ENCODE peak calls at places on chromosomes 4 and X, in seven cellular contexts. D, M, R, T, A, B and F are unnamed samples.

GRCh38 chr4:88144866-88145300 is 13.6 kb downstream of the ABCG2 start:
- DNase-seq in D (no peak), M (no peak), R (peak), T (no peak), A (peak), B (no peak), F (no peak)

GRCh38 chrX:65821721-65822496 is 154.5 kb downstream of the MSN start:
- DNase-seq in D (no peak), M (peak), R (no peak), T (no peak), A (no peak), B (no peak), F (no peak)

GRCh38 chrX:8083276-8083675 is 87.8 kb downstream of the VCX2 start:
- DNase-seq in D (no peak), M (no peak), R (no peak), T (no peak), A (no peak), B (no peak), F (no peak)

GRCh38 chr4:6730603-6731300 is 14.8 kb downstream of the BLOC1S4 start:
- DNase-seq in D (no peak), M (no peak), R (no peak), T (no peak), A (no peak), B (no peak), F (no peak)

GRCh38 chrX:69000857-69001256 is 164.4 kb downstream of the PJA1 start:
- DNase-seq in D (no peak), M (no peak), R (no peak), T (no peak), A (no peak), B (no peak), F (no peak)

GRCh38 chrX:120781416-120781815 is 94.2 kb downstream of the CT47B1 start:
- DNase-seq in D (no peak), M (no peak), R (no peak), T (no peak), A (peak), B (no peak), F (no peak)

GRCh38 chrX:150581093-150581775 is 12.8 kb downstream of the MTM1 start:
- DNase-seq in D (no peak), M (no peak), R (peak), T (peak), A (peak), B (no peak), F (no peak)

GRCh38 chr4:143384381-143384994 is 47.8 kb downstream of the GAB1 start:
- DNase-seq in D (no peak), M (no peak), R (no peak), T (no peak), A (no peak), B (no peak), F (no peak)

GRCh38 chrX:23822397-23822796 is 39.4 kb downstream of the SAT1 start:
- DNase-seq in D (no peak), M (no peak), R (no peak), T (no peak), A (no peak), B (no peak), F (no peak)

GRCh38 chrX:34612036-34612435 is 45.0 kb downstream of the TMEM47 start:
- DNase-seq in D (no peak), M (no peak), R (no peak), T (no peak), A (peak), B (no peak), F (no peak)

DNA sequence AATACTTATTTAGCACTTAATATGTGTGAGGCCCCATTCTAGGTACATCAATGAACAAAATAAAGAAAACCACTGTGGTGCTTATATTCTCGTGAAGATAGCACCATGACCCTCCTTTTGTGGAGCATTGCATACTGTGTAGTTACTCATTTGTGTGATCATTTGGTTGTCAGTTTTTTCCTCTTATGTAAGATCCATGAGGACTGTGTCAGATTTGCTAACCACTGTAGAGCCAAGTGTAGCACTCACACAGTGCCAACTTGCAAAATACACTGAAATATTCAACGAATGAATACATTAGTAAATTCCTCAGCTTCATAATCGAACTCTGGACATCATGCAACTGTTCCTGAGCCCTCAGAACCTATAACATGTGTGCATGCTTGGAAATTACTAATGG is 29.4 kb upstream of the SETD7 start:
- DNase-seq in D (no peak), M (no peak), R (no peak), T (no peak), A (no peak), B (no peak), F (no peak)
- TF ChIP-seq CTCF in D (no peak), M (no peak), R (no peak), T (no peak), A (no peak), B (no peak), F (no peak)

DNA sequence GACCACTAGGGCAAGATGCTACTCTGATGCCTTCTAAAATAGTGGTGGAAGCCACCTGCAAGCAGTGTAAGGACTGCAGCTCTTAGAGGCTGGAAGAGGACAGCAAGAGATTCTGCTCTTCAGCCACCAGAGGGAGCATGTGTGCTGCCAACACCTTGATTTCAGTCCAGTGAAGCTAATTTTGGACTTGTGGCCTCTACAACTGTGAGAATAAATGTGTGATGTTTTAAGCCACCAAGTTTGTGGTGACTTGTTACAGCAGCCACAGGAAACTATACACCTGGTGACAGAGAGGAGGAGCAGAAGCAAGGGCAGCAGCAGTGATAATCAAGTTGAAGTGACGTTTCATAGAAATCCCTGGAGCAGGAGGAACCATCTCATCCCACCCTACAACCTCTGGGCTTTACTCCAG is 55.9 kb downstream of the FGFBP1 start:
- DNase-seq in D (peak), M (no peak), R (peak), T (peak), A (peak), B (no peak), F (peak)
- TF ChIP-seq CTCF in D (peak), M (peak), R (peak), T (peak), A (peak), B (peak), F (peak)

GRCh38 chrX:31653395-31653794 is 581.6 kb upstream of the FTHL17 start:
- DNase-seq in D (no peak), M (no peak), R (no peak), T (no peak), A (no peak), B (no peak), F (no peak)
- TF ChIP-seq CTCF in D (no peak), M (no peak), R (no peak), T (no peak), A (no peak), B (no peak), F (no peak)

DNA sequence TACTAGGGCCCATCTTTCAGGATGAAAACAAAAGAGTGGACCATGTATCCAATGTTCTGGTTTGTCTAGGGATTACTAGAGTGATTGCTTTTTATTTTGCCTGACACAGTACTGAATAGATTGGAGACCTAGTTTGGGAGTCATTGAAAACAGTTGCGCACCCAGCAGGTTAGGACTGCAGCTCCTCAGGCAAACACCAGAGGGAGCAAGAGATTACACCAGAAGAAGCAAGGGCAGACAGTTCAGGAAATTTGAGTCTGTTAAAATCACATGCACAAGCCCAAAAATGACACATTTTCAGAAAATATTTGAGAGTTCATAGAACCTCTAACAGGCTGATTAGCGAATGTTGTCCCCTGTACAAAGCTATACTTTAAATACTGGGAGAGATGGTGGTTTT is 55.6 kb downstream of the CYLC1 start:
- DNase-seq in D (peak), M (no peak), R (no peak), T (no peak), A (peak), B (no peak), F (peak)
- TF ChIP-seq CTCF in D (peak), M (no peak), R (peak), T (peak), A (peak), B (no peak), F (peak)

DNA sequence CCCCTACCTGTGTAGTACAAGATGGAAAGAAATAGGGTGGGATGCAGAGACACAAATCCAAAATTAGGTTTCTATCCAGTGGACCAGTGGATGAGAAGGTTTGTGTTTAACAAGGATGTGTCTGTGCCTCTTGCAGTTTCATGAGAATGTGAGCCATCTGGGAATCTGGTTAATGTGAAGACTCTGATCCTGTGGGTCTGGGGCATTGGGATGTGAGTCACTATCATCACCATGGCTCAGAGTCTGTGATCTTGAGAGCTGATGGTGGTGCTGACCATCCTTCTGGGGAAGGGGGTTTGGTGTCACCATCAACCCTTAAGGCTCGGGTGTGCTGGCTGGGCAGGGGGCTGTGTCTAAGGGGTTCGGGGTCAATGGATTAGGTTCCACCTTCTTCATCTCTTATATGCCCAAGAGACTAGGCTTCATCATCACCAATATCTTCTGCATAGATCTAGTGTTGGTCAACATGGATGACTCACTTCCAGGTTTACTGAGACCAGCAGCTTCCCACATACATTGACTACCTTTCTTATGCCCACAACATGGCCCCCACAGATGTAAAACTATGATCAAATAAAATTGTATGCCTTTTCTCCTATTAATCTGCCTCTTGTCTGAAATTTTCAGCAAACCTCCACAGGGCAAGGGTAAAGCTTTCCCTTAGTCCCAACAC is 65.7 kb upstream of the MID1 start:
- DNase-seq in D (no peak), M (no peak), R (no peak), T (no peak), A (peak), B (no peak), F (no peak)
- TF ChIP-seq CTCF in D (no peak), M (no peak), R (no peak), T (no peak), A (no peak), B (no peak), F (no peak)

GRCh38 chr4:122003335-122003734 is 51.5 kb upstream of the TRPC3 start:
- DNase-seq in D (peak), M (no peak), R (peak), T (no peak), A (peak), B (no peak), F (peak)

GRCh38 chr4:122000849-122001248 is 49.0 kb upstream of the TRPC3 start:
- DNase-seq in D (no peak), M (no peak), R (no peak), T (no peak), A (no peak), B (no peak), F (no peak)

GRCh38 chr4:121995790-121996537 is 44.1 kb upstream of the TRPC3 start:
- DNase-seq in D (no peak), M (no peak), R (no peak), T (no peak), A (peak), B (no peak), F (no peak)

GRCh38 chr4:121998024-121998423 is 46.2 kb upstream of the TRPC3 start:
- DNase-seq in D (peak), M (no peak), R (no peak), T (no peak), A (peak), B (no peak), F (no peak)
- TF ChIP-seq CTCF in D (peak), M (no peak), R (no peak), T (peak), A (peak), B (no peak), F (no peak)